ENCODE peak calls at places on chromosomes 4 and X, in four cellular contexts. One of them, this sample, is unnamed.

GRCh38 chr4:8706221-8707044 is 113.9 kb downstream of the CPZ start:
- DNase-seq in right cardiac atrium: no peak
- DNase-seq in NCI-H774: no peak
- DNase-seq in Caco-2: no peak
- DNase-seq in this sample: no peak

GRCh38 chr4:7680731-7681130 is 246.0 kb upstream of the PSAPL1 start:
- DNase-seq in right cardiac atrium: no peak
- DNase-seq in NCI-H774: no peak
- DNase-seq in Caco-2: no peak
- DNase-seq in this sample: no peak

GRCh38 chrX:51336584-51336983 is 4.0 kb downstream of the NUDT10 start:
- DNase-seq in right cardiac atrium: no peak
- DNase-seq in NCI-H774: no peak
- DNase-seq in Caco-2: peak; percentile 19
- DNase-seq in this sample: peak; percentile 2

GRCh38 chr4:35975617-35976355 is 268.5 kb downstream of the ARAP2 start:
- DNase-seq in right cardiac atrium: no peak
- DNase-seq in NCI-H774: no peak
- DNase-seq in Caco-2: no peak
- DNase-seq in this sample: no peak

GRCh38 chr4:48173055-48173991 is 39.3 kb upstream of the TXK start:
- DNase-seq in right cardiac atrium: no peak
- DNase-seq in NCI-H774: no peak
- DNase-seq in Caco-2: no peak
- DNase-seq in this sample: no peak

GRCh38 chr4:16516796-16517413 is 290.6 kb upstream of the TAPT1 start:
- DNase-seq in right cardiac atrium: peak; percentile 51
- DNase-seq in NCI-H774: no peak
- DNase-seq in Caco-2: no peak
- DNase-seq in this sample: peak; percentile 28

GRCh38 chr4:41360911-41361830 is 104.4 kb downstream of the UCHL1 start:
- DNase-seq in right cardiac atrium: peak; percentile 82
- DNase-seq in NCI-H774: peak; percentile 47
- DNase-seq in Caco-2: peak; percentile 16
- DNase-seq in this sample: no peak

GRCh38 chr4:48120132-48120531 is 13.9 kb downstream of the TXK start:
- DNase-seq in right cardiac atrium: no peak
- DNase-seq in NCI-H774: no peak
- DNase-seq in Caco-2: no peak
- DNase-seq in this sample: no peak

GRCh38 chr4:11566440-11567022 is 137.8 kb upstream of the HS3ST1 start:
- DNase-seq in right cardiac atrium: no peak
- DNase-seq in NCI-H774: no peak
- DNase-seq in Caco-2: no peak
- DNase-seq in this sample: no peak

GRCh38 chr4:129362685-129363274 is 266.8 kb downstream of the C4orf33 start:
- DNase-seq in right cardiac atrium: no peak
- DNase-seq in NCI-H774: peak; percentile 16
- DNase-seq in Caco-2: peak; percentile 61
- DNase-seq in this sample: peak; percentile 19

GRCh38 chr4:168264903-168265302 is 53.6 kb downstream of the DDX60 start:
- DNase-seq in right cardiac atrium: no peak
- DNase-seq in NCI-H774: no peak
- DNase-seq in Caco-2: no peak
- DNase-seq in this sample: no peak

GRCh38 chr4:118352843-118353373 is at the start of gene PRSS12:
- DNase-seq in right cardiac atrium: peak; percentile 68
- DNase-seq in NCI-H774: peak; percentile 40
- DNase-seq in Caco-2: peak; percentile 82
- DNase-seq in this sample: peak; percentile 71

This sample was measured in NCI-H1930.